ENCODE peak calls at places on chromosomes 3 and 15, in ten cellular contexts. P is tibial artery, D is RWPE1, Y is type B pancreatic cell, U is astrocyte of the spinal cord, N is HCT116, Z is heart right ventricle, T is endothelial cell, H is BE2C, O is suprapubic skin. V is an unnamed sample.

GRCh38 chr3:142484912-142485435 is 37.1 kb upstream of the XRN1 start:
- DNase-seq in P (no peak), D (no peak), Y (no peak), U (no peak), N (no peak), Z (no peak), T (no peak), H (no peak), O (no peak), V (no peak)

GRCh38 chr3:52366527-52366926 is 50.4 kb downstream of the DNAH1 start:
- DNase-seq in P (no peak), D (no peak), Y (no peak), U (no peak), N (no peak), Z (no peak), T (no peak), H (no peak), O (no peak), V (no peak)

GRCh38 chr3:179098388-179099077 is 26.9 kb upstream of the ZMAT3 start:
- DNase-seq in P (no peak), D (no peak), Y (no peak), U (peak), N (no peak), Z (no peak), T (no peak), H (no peak), O (no peak), V (no peak)

GRCh38 chr15:84570164-84570692 is 30.6 kb upstream of the ZSCAN2 start:
- DNase-seq in P (peak), D (peak), Y (peak), U (peak), N (no peak), Z (peak), T (peak), H (peak), O (peak), V (peak)

GRCh38 chr3:49780080-49780967 is 6.0 kb downstream of the IP6K1 start:
- DNase-seq in P (no peak), D (no peak), Y (no peak), U (no peak), N (no peak), Z (no peak), T (no peak), H (no peak), O (no peak), V (no peak)

GRCh38 chr3:194619741-194620140 is 13.5 kb downstream of the TMEM44 start:
- DNase-seq in P (no peak), D (no peak), Y (no peak), U (no peak), N (no peak), Z (no peak), T (no peak), H (no peak), O (no peak), V (no peak)

GRCh38 chr3:115822572-115822971 is 199.3 kb downstream of the GAP43 start:
- DNase-seq in P (no peak), D (no peak), Y (no peak), U (no peak), N (no peak), Z (no peak), T (no peak), H (no peak), O (no peak), V (no peak)

GRCh38 chr3:177494216-177494615 is 296.9 kb upstream of the TBL1XR1 start:
- DNase-seq in P (no peak), D (no peak), Y (no peak), U (no peak), N (no peak), Z (no peak), T (no peak), H (no peak), O (no peak), V (no peak)

GRCh38 chr3:82087958-82088357 is 326.5 kb upstream of the GBE1 start:
- DNase-seq in P (no peak), D (peak), Y (no peak), U (peak), N (no peak), Z (no peak), T (no peak), H (peak), O (no peak), V (no peak)

GRCh38 chr3:18830087-18830486 is 318.2 kb upstream of the KCNH8 start:
- DNase-seq in P (no peak), D (no peak), Y (no peak), U (no peak), N (no peak), Z (no peak), T (no peak), H (no peak), O (no peak), V (no peak)

GRCh38 chr15:40357723-40358491 is at the start of gene DISP2:
- DNase-seq in P (peak), D (peak), Y (peak), U (peak), N (peak), Z (peak), T (peak), H (peak), O (peak), V (peak)

GRCh38 chr3:136152176-136152843 is 43.8 kb downstream of the MSL2 start:
- DNase-seq in P (no peak), D (no peak), Y (no peak), U (no peak), N (no peak), Z (no peak), T (no peak), H (no peak), O (no peak), V (no peak)

GRCh38 chr15:60460931-60461330 is 18.0 kb downstream of the ICE2 start:
- DNase-seq in P (no peak), D (no peak), Y (no peak), U (no peak), N (no peak), Z (no peak), T (no peak), H (no peak), O (no peak), V (no peak)

GRCh38 chr3:187082976-187083375 is 56.3 kb downstream of the RPL39L start:
- DNase-seq in P (no peak), D (no peak), Y (no peak), U (no peak), N (no peak), Z (no peak), T (no peak), H (no peak), O (no peak), V (no peak)

GRCh38 chr15:88881781-88882180 is 13.6 kb downstream of the HAPLN3 start:
- DNase-seq in P (no peak), D (no peak), Y (no peak), U (no peak), N (no peak), Z (no peak), T (no peak), H (no peak), O (no peak), V (no peak)

GRCh38 chr3:123586131-123586530 is 1.3 kb upstream of the HACD2 start:
- DNase-seq in P (no peak), D (peak), Y (no peak), U (peak), N (peak), Z (peak), T (peak), H (peak), O (no peak), V (peak)

GRCh38 chr3:141384157-141384556 is 15.9 kb downstream of the ZBTB38 start:
- DNase-seq in P (no peak), D (no peak), Y (no peak), U (peak), N (no peak), Z (no peak), T (no peak), H (no peak), O (no peak), V (no peak)

GRCh38 chr15:74955796-74956647 is 550 bp downstream of the RPP25 start:
- DNase-seq in P (peak), D (peak), Y (peak), U (peak), N (no peak), Z (peak), T (peak), H (peak), O (peak), V (peak)
- TF ChIP-seq CTCF in P (peak), D (peak), Y (peak), U (peak), N (no peak), Z (peak), T (peak), H (peak), O (peak), V (peak)

DNA sequence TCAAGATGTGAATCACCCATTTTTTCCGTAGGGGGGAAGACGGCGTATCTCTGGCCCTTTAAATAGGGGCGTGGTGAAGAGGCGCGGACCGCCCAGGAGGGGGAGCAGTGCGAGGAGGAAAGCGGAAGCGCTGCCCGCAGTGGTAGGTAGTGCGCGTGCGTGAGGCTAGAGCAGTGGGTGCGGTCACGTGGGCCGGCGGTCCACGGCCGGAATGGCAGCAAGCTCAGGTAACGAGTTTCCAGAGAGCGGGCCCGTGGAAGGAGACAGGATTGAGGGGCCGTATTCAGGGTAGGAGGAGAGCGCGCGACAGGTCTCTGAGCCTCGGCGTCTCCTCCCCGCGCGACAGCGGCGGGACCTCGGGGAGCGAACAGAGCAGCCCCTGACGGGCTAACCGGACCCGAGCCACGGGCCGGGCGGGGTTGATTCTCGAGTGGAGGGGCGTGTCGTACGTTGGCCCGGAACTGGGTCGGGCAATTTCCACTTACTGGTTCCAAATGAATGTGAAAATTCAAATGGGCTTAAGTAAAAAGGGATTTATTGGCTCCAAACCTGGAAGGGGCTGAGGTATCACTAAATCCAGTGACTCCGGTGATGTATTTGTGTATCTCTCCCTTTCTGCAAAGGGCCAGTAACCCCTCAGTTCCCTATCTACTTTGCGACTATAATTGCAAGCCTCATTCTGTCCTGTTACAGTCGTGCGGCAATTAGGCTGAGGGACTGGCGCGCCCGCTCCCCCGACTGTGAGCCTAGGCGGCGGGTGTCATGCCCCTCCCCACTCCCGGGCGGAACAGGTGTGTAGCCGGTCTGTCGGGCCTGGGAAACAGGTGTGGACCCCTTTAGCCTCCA is at the start of gene VPS8:
- DNase-seq in P (peak), D (peak), Y (peak), U (peak), N (peak), Z (peak), T (peak), H (peak), O (peak), V (peak)
- TF ChIP-seq CTCF in P (peak), D (peak), Y (peak), U (peak), N (peak), Z (peak), T (peak), H (peak), O (peak), V (peak)

DNA sequence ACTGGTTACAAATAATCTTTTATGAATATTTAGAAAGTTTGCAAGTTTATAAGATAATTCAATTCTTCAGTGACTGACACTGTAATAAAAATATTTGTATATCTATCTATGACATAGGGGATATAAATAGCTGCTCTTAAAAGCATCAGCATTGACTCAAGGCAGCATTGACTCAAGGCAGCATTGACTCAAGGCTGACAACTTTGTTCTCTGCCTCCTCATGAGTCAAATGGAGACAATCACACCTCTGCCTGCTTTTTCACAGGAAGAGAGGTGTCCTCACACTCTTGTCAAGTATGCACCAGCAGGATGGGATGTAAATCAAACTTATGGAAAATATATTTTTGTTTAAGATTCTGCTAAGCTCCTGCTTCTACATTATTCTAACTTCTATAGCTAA is 1173.1 kb downstream of the NSUN3 start:
- DNase-seq in P (no peak), D (no peak), Y (no peak), U (no peak), N (no peak), Z (no peak), T (no peak), H (no peak), O (no peak), V (no peak)
- TF ChIP-seq CTCF in P (no peak), D (no peak), Y (no peak), U (no peak), N (no peak), Z (no peak), T (no peak), H (no peak), O (no peak), V (no peak)

GRCh38 chr3:196711838-196712513 is at the start of the genes CEP19 and PIGX:
- DNase-seq in P (peak), D (peak), Y (peak), U (peak), N (peak), Z (peak), T (peak), H (peak), O (peak), V (peak)
- TF ChIP-seq CTCF in P (peak), D (no peak), Y (no peak), U (no peak), N (no peak), Z (no peak), T (no peak), H (no peak), O (peak), V (peak)

GRCh38 chr3:42795621-42796181 is 8.6 kb downstream of the HIGD1A start:
- DNase-seq in P (no peak), D (no peak), Y (no peak), U (no peak), N (no peak), Z (no peak), T (no peak), H (no peak), O (no peak), V (no peak)
- TF ChIP-seq CTCF in P (no peak), D (no peak), Y (no peak), U (no peak), N (no peak), Z (no peak), T (no peak), H (no peak), O (no peak), V (no peak)

GRCh38 chr15:72155635-72156616 is 37.7 kb downstream of the SENP8 start:
- DNase-seq in P (peak), D (peak), Y (no peak), U (peak), N (peak), Z (peak), T (peak), H (peak), O (peak), V (peak)
- TF ChIP-seq CTCF in P (peak), D (peak), Y (peak), U (peak), N (peak), Z (peak), T (peak), H (peak), O (peak), V (peak)

DNA sequence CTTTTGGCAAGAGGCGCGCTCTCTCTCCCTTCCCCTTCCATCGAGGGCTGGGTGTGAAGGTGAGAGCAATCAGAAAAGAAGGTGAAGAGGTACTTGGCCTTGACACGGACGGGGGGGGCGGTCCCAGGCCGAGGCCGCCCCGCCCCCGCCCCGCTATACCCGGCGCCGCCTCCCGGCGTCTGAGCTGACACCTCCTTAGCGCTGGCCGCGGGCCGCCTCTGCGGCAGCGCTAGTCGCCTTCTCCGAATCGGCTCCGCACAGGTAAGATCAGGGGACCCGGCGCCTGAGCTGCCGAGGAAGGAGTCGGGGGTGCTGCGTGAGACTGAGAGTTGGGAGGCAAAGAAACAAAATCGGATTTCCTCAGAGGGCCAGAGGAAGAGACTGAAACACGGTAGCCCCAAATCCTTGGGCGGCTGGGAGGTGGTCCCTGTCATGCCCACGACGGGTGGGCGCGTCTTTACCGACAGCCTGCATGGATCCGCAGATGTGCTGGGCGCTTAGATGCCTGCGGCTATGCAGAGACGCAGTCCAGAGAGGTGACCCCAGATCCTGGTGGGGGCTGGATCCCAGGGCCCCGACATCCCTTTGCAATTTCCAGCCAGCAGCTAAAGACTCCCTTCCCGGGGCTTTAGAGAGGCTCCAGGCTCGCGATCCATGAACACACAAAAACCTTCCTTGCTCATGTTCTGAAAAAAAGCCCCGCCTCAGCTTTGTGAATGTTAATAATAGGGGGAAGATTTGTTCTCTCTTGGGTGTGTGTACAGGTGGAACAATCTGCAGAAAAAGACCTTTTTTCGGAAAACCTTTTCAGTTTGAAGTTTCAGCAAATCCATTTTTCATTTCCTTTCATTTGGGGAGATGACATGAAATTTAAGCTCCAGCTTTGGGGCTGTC is at the start of gene ENTPD3:
- DNase-seq in P (no peak), D (peak), Y (no peak), U (no peak), N (no peak), Z (no peak), T (peak), H (peak), O (no peak), V (peak)
- TF ChIP-seq CTCF in P (no peak), D (no peak), Y (no peak), U (no peak), N (no peak), Z (no peak), T (no peak), H (no peak), O (no peak), V (no peak)

GRCh38 chr3:102466001-102466400 is 31.2 kb downstream of the ZPLD1 start:
- DNase-seq in P (no peak), D (no peak), Y (no peak), U (no peak), N (peak), Z (no peak), T (no peak), H (no peak), O (no peak), V (no peak)
- TF ChIP-seq CTCF in P (no peak), D (no peak), Y (no peak), U (peak), N (peak), Z (no peak), T (no peak), H (peak), O (no peak), V (no peak)

GRCh38 chr3:127428344-127429001 is 140.6 kb upstream of the PRR20G start:
- DNase-seq in P (no peak), D (no peak), Y (peak), U (no peak), N (peak), Z (no peak), T (no peak), H (no peak), O (no peak), V (no peak)
- TF ChIP-seq CTCF in P (no peak), D (no peak), Y (peak), U (no peak), N (peak), Z (no peak), T (no peak), H (peak), O (no peak), V (no peak)